ENCODE peak calls at places on chromosomes 2 and 18, in ten cellular contexts. I, X, B, H, F, W, Z, O, L and M are unnamed samples. For H3K27me3, the result is how much of the 10 kb centered on the place peaks cover.

GRCh38 chr18:73283788-73284187 is 416.0 kb upstream of the NETO1 start:
- DNase-seq in I (no peak), X (no peak), B (peak), H (peak), F (no peak), W (no peak), Z (no peak), O (no peak), L (no peak), M (no peak)

GRCh38 chr2:108324531-108325256 is 36.0 kb downstream of the SULT1C2 start:
- DNase-seq in I (no peak), X (no peak), B (peak), H (peak), F (no peak), W (no peak), Z (no peak), O (no peak), L (no peak), M (no peak)

GRCh38 chr2:9205963-9206948 is at the start of gene ASAP2:
- DNase-seq in I (peak), X (no peak), B (peak), H (no peak), F (peak), W (peak), Z (peak), O (peak), L (no peak), M (peak)

GRCh38 chr2:24105816-24106215 is 17.3 kb downstream of the PFN4 start:
- DNase-seq in I (no peak), X (no peak), B (no peak), H (no peak), F (no peak), W (no peak), Z (no peak), O (no peak), L (no peak), M (no peak)

GRCh38 chr2:185208261-185208660 is 530.3 kb upstream of the FSIP2 start:
- DNase-seq in I (peak), X (no peak), B (peak), H (no peak), F (no peak), W (no peak), Z (peak), O (no peak), L (no peak), M (no peak)

GRCh38 chr2:96531366-96531765 is 5.2 kb upstream of the ARID5A start:
- DNase-seq in I (no peak), X (no peak), B (no peak), H (no peak), F (no peak), W (peak), Z (no peak), O (peak), L (no peak), M (no peak)

GRCh38 chr2:120275617-120276400 is 23.2 kb downstream of the RALB start:
- DNase-seq in I (no peak), X (no peak), B (no peak), H (no peak), F (no peak), W (no peak), Z (no peak), O (no peak), L (no peak), M (no peak)

GRCh38 chr2:25160376-25160775 is 8.0 kb downstream of the POMC start:
- DNase-seq in I (no peak), X (no peak), B (no peak), H (no peak), F (no peak), W (no peak), Z (no peak), O (no peak), L (no peak), M (no peak)

GRCh38 chr2:235649418-235649817 is 155.6 kb downstream of the AGAP1 start:
- DNase-seq in I (no peak), X (no peak), B (no peak), H (no peak), F (no peak), W (no peak), Z (no peak), O (no peak), L (no peak), M (no peak)

GRCh38 chr2:134379293-134379692 is 125.4 kb downstream of the MGAT5 start:
- DNase-seq in I (no peak), X (no peak), B (peak), H (no peak), F (no peak), W (no peak), Z (no peak), O (no peak), L (no peak), M (no peak)

GRCh38 chr2:98546186-98546585 is 62.1 kb downstream of the COA5 start:
- DNase-seq in I (no peak), X (no peak), B (no peak), H (no peak), F (no peak), W (no peak), Z (no peak), O (no peak), L (no peak), M (no peak)

GRCh38 chr2:59177748-59178147 is 936.6 kb upstream of the FANCL start:
- DNase-seq in I (no peak), X (no peak), B (no peak), H (no peak), F (no peak), W (no peak), Z (no peak), O (no peak), L (no peak), M (no peak)

GRCh38 chr18:80189197-80189865 is 58.0 kb downstream of the PARD6G start:
- DNase-seq in I (no peak), X (no peak), B (no peak), H (no peak), F (no peak), W (no peak), Z (no peak), O (no peak), L (no peak), M (no peak)

GRCh38 chr2:121809607-121810006 is 54.2 kb downstream of the TSN start:
- DNase-seq in I (no peak), X (no peak), B (no peak), H (no peak), F (no peak), W (no peak), Z (no peak), O (no peak), L (no peak), M (no peak)

GRCh38 chr2:132253496-132254305 is 91.9 kb upstream of the ANKRD30BL start:
- DNase-seq in I (no peak), X (no peak), B (no peak), H (no peak), F (no peak), W (no peak), Z (no peak), O (no peak), L (no peak), M (no peak)

GRCh38 chr2:193331701-193332100 is 1137.0 kb upstream of the TMEFF2 start:
- DNase-seq in I (no peak), X (no peak), B (no peak), H (no peak), F (no peak), W (no peak), Z (no peak), O (no peak), L (no peak), M (no peak)

GRCh38 chr2:239009001-239009961 is 161.4 kb downstream of the TWIST2 start:
- DNase-seq in I (peak), X (no peak), B (no peak), H (no peak), F (no peak), W (peak), Z (no peak), O (no peak), L (no peak), M (no peak)
- H3K27me3 ChIP-seq in I (under half), X (under half), B (under half), H (under half), F (half or more), W (under half), Z (under half), O (under half), L (under half), M (under half)

GRCh38 chr2:48016620-48017019 is 110.3 kb upstream of the FBXO11 start:
- DNase-seq in I (no peak), X (no peak), B (no peak), H (no peak), F (no peak), W (no peak), Z (no peak), O (no peak), L (no peak), M (no peak)
- TF ChIP-seq CTCF in I (no peak), X (no peak), B (peak), H (no peak), F (no peak), W (no peak), Z (no peak), O (no peak), L (no peak), M (no peak)

DNA sequence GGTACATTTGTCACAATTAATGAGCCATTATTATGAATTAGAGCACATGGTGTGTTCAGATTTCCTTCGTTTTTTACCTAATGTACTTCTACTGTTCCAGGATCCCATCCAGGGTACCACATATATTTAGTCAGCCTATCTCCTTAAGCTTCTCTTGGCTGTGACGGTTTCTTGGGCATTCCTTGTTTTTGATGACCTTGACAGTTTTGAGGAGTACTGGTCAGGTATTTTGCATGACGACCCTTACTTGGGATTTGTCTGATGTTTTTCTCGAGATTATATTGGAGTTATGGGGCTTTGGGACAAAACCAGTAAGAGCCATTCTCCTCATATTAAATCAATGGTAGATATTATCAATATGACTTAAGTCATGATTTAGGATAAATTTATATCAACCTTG is 10.2 kb upstream of the LRP2 start:
- DNase-seq in I (no peak), X (no peak), B (no peak), H (no peak), F (no peak), W (no peak), Z (no peak), O (no peak), L (no peak), M (no peak)
- H3K27me3 ChIP-seq in I (under half), X (under half), B (under half), H (under half), F (under half), W (under half), Z (under half), O (under half), L (under half), M (under half)

GRCh38 chr2:182240862-182241371 is 185.9 kb downstream of the PDE1A start:
- DNase-seq in I (peak), X (no peak), B (peak), H (no peak), F (no peak), W (peak), Z (no peak), O (no peak), L (no peak), M (peak)
- TF ChIP-seq CTCF in I (peak), X (no peak), B (peak), H (peak), F (peak), W (peak), Z (no peak), O (peak), L (no peak), M (peak)

DNA sequence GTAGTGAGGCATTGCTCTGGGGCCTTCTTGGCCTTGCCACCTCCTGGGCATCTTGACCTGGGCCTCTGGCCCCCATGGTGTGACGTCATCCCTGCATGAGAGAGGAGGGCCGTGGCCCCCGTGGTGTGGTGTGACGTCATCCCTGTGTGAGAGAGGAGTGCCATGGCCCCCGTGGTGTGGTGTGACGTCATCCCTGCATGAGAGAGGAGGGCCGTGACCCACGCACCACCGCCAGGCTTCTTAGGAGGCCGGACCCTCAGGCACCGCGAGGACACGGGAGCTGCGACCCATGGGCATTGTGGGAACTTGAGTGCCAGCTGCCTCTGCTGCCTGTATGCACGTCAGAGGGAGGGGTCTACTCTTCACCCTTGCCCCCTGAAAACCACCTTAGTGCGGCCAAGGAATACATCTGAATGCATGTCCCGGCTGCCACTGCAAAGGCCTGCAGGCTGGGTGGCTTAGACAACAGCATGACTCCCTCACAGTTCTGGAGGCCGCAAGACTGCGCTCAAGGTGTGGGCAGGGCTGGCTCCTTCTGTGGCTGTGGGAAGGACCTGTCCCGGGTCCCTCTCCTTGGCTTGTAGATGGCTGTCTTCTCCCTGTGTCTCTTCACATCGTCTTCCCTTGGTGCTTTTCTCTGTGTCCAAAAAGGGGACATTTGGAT is 20.8 kb upstream of the OTOS start:
- DNase-seq in I (no peak), X (no peak), B (no peak), H (no peak), F (no peak), W (peak), Z (no peak), O (no peak), L (no peak), M (no peak)
- H3K27me3 ChIP-seq in I (under half), X (under half), B (under half), H (under half), F (under half), W (under half), Z (under half), O (under half), L (under half), M (under half)

GRCh38 chr18:47716632-47717185 is 213.8 kb downstream of the SMAD2 start:
- DNase-seq in I (no peak), X (no peak), B (no peak), H (no peak), F (no peak), W (peak), Z (no peak), O (no peak), L (no peak), M (no peak)
- TF ChIP-seq CTCF in I (no peak), X (no peak), B (no peak), H (no peak), F (no peak), W (no peak), Z (no peak), O (no peak), L (no peak), M (no peak)

GRCh38 chr2:199458806-199459285 is 1.1 kb upstream of the SATB2 start:
- DNase-seq in I (no peak), X (no peak), B (peak), H (no peak), F (no peak), W (no peak), Z (no peak), O (no peak), L (no peak), M (peak)

GRCh38 chr2:199459286-199460100 is 1.8 kb upstream of the SATB2 start:
- DNase-seq in I (peak), X (peak), B (peak), H (peak), F (peak), W (peak), Z (peak), O (peak), L (no peak), M (peak)

GRCh38 chr2:199456383-199457146 is 1.2 kb downstream of the SATB2 start:
- DNase-seq in I (no peak), X (no peak), B (no peak), H (no peak), F (no peak), W (peak), Z (no peak), O (no peak), L (no peak), M (no peak)

GRCh38 chr2:199457147-199458016 is at the start of gene SATB2:
- DNase-seq in I (no peak), X (no peak), B (peak), H (no peak), F (no peak), W (peak), Z (no peak), O (no peak), L (no peak), M (peak)

DNA sequence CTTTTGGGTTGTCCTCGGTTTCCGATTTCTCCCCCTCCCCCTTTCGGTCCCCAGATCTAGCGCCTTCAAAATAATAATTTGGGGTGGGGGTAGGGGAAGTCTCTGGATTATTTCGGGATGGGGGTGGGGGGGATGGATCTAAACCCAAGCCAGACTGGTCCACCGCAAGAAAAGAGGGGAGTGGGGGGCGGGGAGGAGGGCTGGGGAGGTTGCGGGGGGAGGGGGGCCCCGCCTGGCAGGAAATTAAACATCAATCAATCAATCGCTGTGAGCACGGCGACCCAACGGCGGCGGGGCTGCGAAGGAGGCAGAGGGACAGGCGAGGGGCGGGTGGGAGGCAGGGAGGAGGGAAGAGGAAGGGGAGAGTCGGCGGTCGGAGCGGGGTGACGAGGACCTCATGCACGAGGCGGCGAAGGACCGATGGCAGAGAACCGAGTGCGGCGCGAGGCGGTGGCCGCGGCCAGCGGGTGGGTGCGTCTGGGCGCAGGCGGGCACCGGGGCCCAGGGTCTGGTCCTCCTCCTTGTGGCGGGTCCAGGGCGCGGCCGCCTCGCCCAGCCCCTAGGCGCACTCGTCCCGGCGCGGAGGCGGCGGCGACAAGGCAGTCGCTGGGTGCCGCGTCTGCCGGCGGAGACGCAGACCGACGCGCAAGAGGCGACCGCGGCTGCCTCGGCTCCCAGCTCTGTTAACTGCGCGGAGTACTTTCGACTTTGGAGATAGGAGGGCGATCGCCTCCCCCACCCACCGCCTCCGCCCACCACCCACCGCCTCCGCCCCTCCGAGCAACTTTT is 472 bp upstream of the SATB2 start:
- DNase-seq in I (no peak), X (no peak), B (no peak), H (no peak), F (peak), W (peak), Z (no peak), O (no peak), L (no peak), M (peak)
- H3K27me3 ChIP-seq in I (under half), X (half or more), B (under half), H (under half), F (half or more), W (half or more), Z (under half), O (half or more), L (under half), M (under half)